ENCODE peak calls at places on chromosomes 16 and 17, in six cellular contexts. One of them, this sample, is unnamed.
A peak's percentile ranks its signal among the peaks of the same experiment; 100 is the strongest.

GRCh38 chr16:9099131-9099625 is 7.7 kb downstream of the HAPSTR1 start:
- DNase-seq in upper lobe of right lung: peak; percentile 70
- DNase-seq in heart right ventricle: no peak
- DNase-seq in nephron progenitor cell: no peak
- DNase-seq in breast epithelium: no peak
- DNase-seq in AG09319: no peak
- DNase-seq in this sample: no peak

GRCh38 chr17:81713556-81714411 is 1.7 kb downstream of the SLC25A10 start:
- DNase-seq in upper lobe of right lung: no peak
- DNase-seq in heart right ventricle: peak; percentile 23
- DNase-seq in nephron progenitor cell: peak; percentile 48
- DNase-seq in breast epithelium: no peak
- DNase-seq in AG09319: no peak
- DNase-seq in this sample: no peak

GRCh38 chr17:49746791-49747490 is 17.0 kb downstream of the FAM117A start:
- DNase-seq in upper lobe of right lung: no peak
- DNase-seq in heart right ventricle: no peak
- DNase-seq in nephron progenitor cell: no peak
- DNase-seq in breast epithelium: no peak
- DNase-seq in AG09319: no peak
- DNase-seq in this sample: no peak

GRCh38 chr17:41864498-41864836 is 756 bp downstream of the KLHL11 start:
- DNase-seq in upper lobe of right lung: no peak
- DNase-seq in heart right ventricle: no peak
- DNase-seq in nephron progenitor cell: no peak
- DNase-seq in breast epithelium: no peak
- DNase-seq in AG09319: no peak
- DNase-seq in this sample: no peak

GRCh38 chr17:39836117-39836516 is 28.0 kb downstream of the IKZF3 start:
- DNase-seq in upper lobe of right lung: no peak
- DNase-seq in heart right ventricle: no peak
- DNase-seq in nephron progenitor cell: no peak
- DNase-seq in breast epithelium: no peak
- DNase-seq in AG09319: no peak
- DNase-seq in this sample: no peak

GRCh38 chr17:67280279-67280678 is 35.3 kb upstream of the HELZ start:
- DNase-seq in upper lobe of right lung: no peak
- DNase-seq in heart right ventricle: no peak
- DNase-seq in nephron progenitor cell: no peak
- DNase-seq in breast epithelium: no peak
- DNase-seq in AG09319: no peak
- DNase-seq in this sample: no peak

GRCh38 chr16:57666353-57667068 is 1.6 kb upstream of the ADGRG3 start:
- DNase-seq in upper lobe of right lung: no peak
- DNase-seq in heart right ventricle: no peak
- DNase-seq in nephron progenitor cell: no peak
- DNase-seq in breast epithelium: no peak
- DNase-seq in AG09319: no peak
- DNase-seq in this sample: no peak

GRCh38 chr16:159136-159849 is 6.5 kb upstream of the HBM start:
- DNase-seq in upper lobe of right lung: no peak
- DNase-seq in heart right ventricle: no peak
- DNase-seq in nephron progenitor cell: no peak
- DNase-seq in breast epithelium: no peak
- DNase-seq in AG09319: no peak
- DNase-seq in this sample: no peak

GRCh38 chr17:36049643-36050042 is 14.4 kb upstream of the CCL18 start:
- DNase-seq in upper lobe of right lung: no peak
- DNase-seq in heart right ventricle: no peak
- DNase-seq in nephron progenitor cell: no peak
- DNase-seq in breast epithelium: no peak
- DNase-seq in AG09319: no peak
- DNase-seq in this sample: no peak

GRCh38 chr17:37090941-37091340 is 142.2 kb downstream of the AATF start:
- DNase-seq in upper lobe of right lung: no peak
- DNase-seq in heart right ventricle: no peak
- DNase-seq in nephron progenitor cell: no peak
- DNase-seq in breast epithelium: no peak
- DNase-seq in AG09319: no peak
- DNase-seq in this sample: no peak

GRCh38 chr16:82750078-82750477 is 123.3 kb downstream of the CDH13 start:
- DNase-seq in upper lobe of right lung: no peak
- DNase-seq in heart right ventricle: no peak
- DNase-seq in nephron progenitor cell: no peak
- DNase-seq in breast epithelium: no peak
- DNase-seq in AG09319: no peak
- DNase-seq in this sample: no peak

GRCh38 chr16:10923650-10924214 is 18.5 kb downstream of the DEXI start:
- DNase-seq in upper lobe of right lung: no peak
- DNase-seq in heart right ventricle: peak; percentile 84
- DNase-seq in nephron progenitor cell: no peak
- DNase-seq in breast epithelium: no peak
- DNase-seq in AG09319: no peak
- DNase-seq in this sample: no peak

GRCh38 chr17:57294629-57295501 is 38.5 kb downstream of the MSI2 start:
- DNase-seq in upper lobe of right lung: no peak
- DNase-seq in heart right ventricle: peak; percentile 35
- DNase-seq in nephron progenitor cell: no peak
- DNase-seq in breast epithelium: no peak
- DNase-seq in AG09319: no peak
- DNase-seq in this sample: no peak

GRCh38 chr16:22924492-22924891 is 110.5 kb downstream of the HS3ST2 start:
- DNase-seq in upper lobe of right lung: no peak
- DNase-seq in heart right ventricle: no peak
- DNase-seq in nephron progenitor cell: no peak
- DNase-seq in breast epithelium: no peak
- DNase-seq in AG09319: no peak
- DNase-seq in this sample: no peak

GRCh38 chr16:66278111-66278531 is 88.4 kb upstream of the CDH5 start:
- DNase-seq in upper lobe of right lung: peak; percentile 83
- DNase-seq in heart right ventricle: no peak
- DNase-seq in nephron progenitor cell: no peak
- DNase-seq in breast epithelium: no peak
- DNase-seq in AG09319: no peak
- DNase-seq in this sample: no peak

GRCh38 chr16:3738541-3738940 is 21.2 kb upstream of the TRAP1 start:
- DNase-seq in upper lobe of right lung: peak; percentile 9
- DNase-seq in heart right ventricle: no peak
- DNase-seq in nephron progenitor cell: no peak
- DNase-seq in breast epithelium: peak; percentile 12
- DNase-seq in AG09319: no peak
- DNase-seq in this sample: no peak

GRCh38 chr17:61405686-61406542 is 6.3 kb downstream of the TBX2 start:
- DNase-seq in upper lobe of right lung: peak; percentile 59
- DNase-seq in heart right ventricle: no peak
- DNase-seq in nephron progenitor cell: no peak
- DNase-seq in breast epithelium: no peak
- DNase-seq in AG09319: no peak
- DNase-seq in this sample: no peak

GRCh38 chr17:386145-386876 is 33.7 kb upstream of the RPH3AL start:
- DNase-seq in upper lobe of right lung: peak; percentile 93
- DNase-seq in heart right ventricle: peak; percentile 88
- DNase-seq in nephron progenitor cell: peak; percentile 93
- DNase-seq in breast epithelium: peak; percentile 71
- DNase-seq in AG09319: no peak
- DNase-seq in this sample: no peak

GRCh38 chr16:82609140-82609539 is 17.6 kb upstream of the CDH13 start:
- DNase-seq in upper lobe of right lung: no peak
- DNase-seq in heart right ventricle: peak; percentile 65
- DNase-seq in nephron progenitor cell: no peak
- DNase-seq in breast epithelium: no peak
- DNase-seq in AG09319: no peak
- DNase-seq in this sample: no peak

GRCh38 chr17:75102385-75102821 is 7.4 kb upstream of the ARMC7 start:
- DNase-seq in upper lobe of right lung: no peak
- DNase-seq in heart right ventricle: no peak
- DNase-seq in nephron progenitor cell: peak; percentile 16
- DNase-seq in breast epithelium: no peak
- DNase-seq in AG09319: no peak
- DNase-seq in this sample: no peak

GRCh38 chr17:75518201-75518600 is 1.9 kb downstream of the TSEN54 start:
- DNase-seq in upper lobe of right lung: no peak
- DNase-seq in heart right ventricle: no peak
- DNase-seq in nephron progenitor cell: no peak
- DNase-seq in breast epithelium: no peak
- DNase-seq in AG09319: no peak
- DNase-seq in this sample: no peak

This sample was measured in non-pigmented ciliary epithelial cell.